ENCODE peak calls at places on chromosome 5, in nine cellular contexts. O is cardiac muscle cell; B is colonic mucosa; M is fibroblast of lung; A is uterus; J is CD8-positive, alpha-beta memory T cell; P is heart right ventricle; Y is psoas muscle; T is endothelial cell of umbilical vein. N is an unnamed sample.

GRCh38 chr5:151449836-151450235 is 2.4 kb downstream of the SLC36A1 start:
- DNase-seq in O (no peak), B (no peak), M (no peak), A (no peak), J (no peak), P (no peak), Y (no peak), T (no peak), N (no peak)

GRCh38 chr5:81717815-81718214 is 33.1 kb downstream of the SSBP2 start:
- DNase-seq in O (no peak), B (no peak), M (peak), A (no peak), J (no peak), P (no peak), Y (no peak), T (peak), N (peak)

GRCh38 chr5:20166496-20166895 is 178.5 kb upstream of the CDH18 start:
- DNase-seq in O (no peak), B (no peak), M (peak), A (no peak), J (no peak), P (no peak), Y (no peak), T (no peak), N (peak)

GRCh38 chr5:36950586-36951457 is 74.3 kb downstream of the NIPBL start:
- DNase-seq in O (no peak), B (no peak), M (peak), A (no peak), J (no peak), P (no peak), Y (no peak), T (no peak), N (peak)

GRCh38 chr5:33120671-33121070 is 320.1 kb upstream of the TARS1 start:
- DNase-seq in O (no peak), B (no peak), M (peak), A (no peak), J (no peak), P (no peak), Y (no peak), T (no peak), N (peak)

GRCh38 chr5:58958701-58959100 is 375.8 kb downstream of the RAB3C start:
- DNase-seq in O (no peak), B (no peak), M (no peak), A (no peak), J (no peak), P (no peak), Y (no peak), T (no peak), N (no peak)

GRCh38 chr5:109388407-109388806 is 21.4 kb downstream of the PJA2 start:
- DNase-seq in O (no peak), B (no peak), M (peak), A (no peak), J (no peak), P (no peak), Y (no peak), T (no peak), N (peak)

GRCh38 chr5:119250946-119251901 is 104.6 kb upstream of the TNFAIP8 start:
- DNase-seq in O (no peak), B (no peak), M (peak), A (no peak), J (no peak), P (no peak), Y (no peak), T (no peak), N (peak)

GRCh38 chr5:18744441-18744840 is 1110.2 kb downstream of the TAF11L14 start:
- DNase-seq in O (no peak), B (no peak), M (no peak), A (no peak), J (no peak), P (no peak), Y (no peak), T (no peak), N (no peak)

GRCh38 chr5:54004697-54005096 is 305.7 kb downstream of the ARL15 start:
- DNase-seq in O (no peak), B (no peak), M (no peak), A (no peak), J (no peak), P (no peak), Y (no peak), T (no peak), N (no peak)

GRCh38 chr5:136811551-136811950 is 446.2 kb upstream of the TRPC7 start:
- DNase-seq in O (no peak), B (no peak), M (peak), A (no peak), J (no peak), P (no peak), Y (peak), T (peak), N (peak)

GRCh38 chr5:130514984-130515690 is 610.9 kb downstream of the CHSY3 start:
- DNase-seq in O (no peak), B (no peak), M (peak), A (no peak), J (no peak), P (no peak), Y (no peak), T (peak), N (peak)

DNA sequence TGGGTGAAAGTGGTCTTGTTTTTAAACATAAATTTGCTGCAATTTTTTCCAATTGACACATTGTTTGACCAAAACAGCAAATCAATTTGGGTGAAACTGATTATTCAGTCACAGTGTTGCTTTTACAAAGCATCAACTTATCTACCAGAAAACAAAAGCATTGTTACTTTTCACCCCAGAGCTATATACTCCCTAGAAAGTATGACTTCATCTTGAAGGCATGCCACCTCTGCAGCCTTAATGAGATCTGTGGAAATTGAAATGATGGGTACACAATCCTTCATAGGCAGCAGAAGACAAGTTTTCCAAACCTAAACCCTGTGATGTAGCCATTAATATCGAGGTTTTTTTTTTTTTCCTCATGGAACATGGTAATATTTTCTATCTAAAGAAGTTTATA is 615.9 kb downstream of the CHSY3 start:
- DNase-seq in O (no peak), B (no peak), M (peak), A (no peak), J (no peak), P (no peak), Y (no peak), T (no peak), N (peak)
- H3K27ac ChIP-seq in O (no peak), B (no peak), M (no peak), A (no peak), J (no peak), P (no peak), Y (no peak), T (no peak), N (no peak)

DNA sequence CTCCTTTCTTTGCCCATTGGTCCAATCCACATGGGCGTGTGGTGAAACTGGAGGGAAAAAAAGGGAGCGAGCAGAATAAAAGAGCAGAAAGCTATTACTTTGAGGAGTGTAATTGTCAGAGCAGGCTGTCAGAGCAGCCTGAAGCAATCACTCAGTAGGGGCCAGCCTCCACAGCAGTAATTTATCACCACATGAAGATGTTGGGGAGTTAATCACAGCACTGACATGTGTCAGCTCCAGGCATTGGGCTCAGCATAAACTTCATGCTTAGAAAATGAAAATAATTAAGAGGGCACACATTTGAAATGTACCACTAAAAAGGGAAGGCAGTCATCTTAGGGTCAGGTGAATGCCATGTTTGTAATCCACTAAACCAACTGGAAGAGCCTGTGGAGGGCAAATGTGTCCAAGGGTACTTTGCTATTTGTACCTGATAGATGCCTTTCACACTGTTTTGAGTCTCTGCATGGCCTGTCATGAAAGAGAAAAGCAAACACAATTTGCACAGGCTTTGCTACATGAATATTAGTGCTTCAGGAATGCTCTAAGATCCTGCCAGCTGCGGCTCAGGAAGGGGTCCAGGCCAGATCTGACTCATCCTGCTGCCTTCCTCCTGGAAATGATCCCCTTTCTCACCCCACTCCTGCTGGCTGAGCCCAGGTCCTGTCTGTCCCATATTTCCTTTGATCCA is 2.9 kb upstream of the PTGER4 start:
- DNase-seq in O (no peak), B (peak), M (peak), A (peak), J (no peak), P (peak), Y (peak), T (peak), N (peak)
- H3K27ac ChIP-seq in O (no peak), B (no peak), M (peak), A (no peak), J (no peak), P (peak), Y (peak), T (peak), N (peak)

DNA sequence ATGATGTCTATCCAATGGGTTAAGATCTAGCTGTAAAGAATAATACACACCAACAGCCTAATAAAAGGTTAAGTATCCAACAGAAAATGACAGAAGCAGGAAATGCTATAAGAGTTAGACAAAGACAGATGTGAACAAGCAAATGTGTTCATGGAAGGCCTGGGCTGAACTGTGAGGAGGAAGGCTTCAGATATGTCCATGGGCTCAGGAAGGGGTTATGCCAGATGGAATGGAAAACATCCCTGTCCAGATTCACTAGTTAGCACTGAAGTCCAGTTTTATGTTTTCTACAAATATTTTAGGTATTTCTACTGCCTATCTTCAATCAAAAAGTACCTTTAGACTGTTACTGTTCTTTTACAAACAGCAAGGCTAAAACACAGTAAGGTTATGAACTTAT is 27.1 kb downstream of the ERAP1 start:
- DNase-seq in O (no peak), B (no peak), M (peak), A (no peak), J (no peak), P (no peak), Y (no peak), T (peak), N (no peak)
- H3K27ac ChIP-seq in O (no peak), B (no peak), M (peak), A (peak), J (no peak), P (peak), Y (peak), T (peak), N (peak)

GRCh38 chr5:141767671-141768070 is 85.6 kb upstream of the ARAP3 start:
- DNase-seq in O (no peak), B (no peak), M (no peak), A (no peak), J (no peak), P (no peak), Y (no peak), T (no peak), N (no peak)
- H3K27ac ChIP-seq in O (no peak), B (no peak), M (no peak), A (no peak), J (no peak), P (no peak), Y (no peak), T (no peak), N (no peak)

GRCh38 chr5:68187268-68188055 is 28.1 kb upstream of the PIK3R1 start:
- DNase-seq in O (peak), B (peak), M (peak), A (peak), J (no peak), P (peak), Y (peak), T (peak), N (peak)
- H3K27ac ChIP-seq in O (no peak), B (peak), M (no peak), A (peak), J (no peak), P (peak), Y (peak), T (no peak), N (no peak)

GRCh38 chr5:56405536-56405935 is 172.4 kb upstream of the ANKRD55 start:
- DNase-seq in O (no peak), B (no peak), M (no peak), A (no peak), J (no peak), P (no peak), Y (no peak), T (no peak), N (no peak)
- H3K27ac ChIP-seq in O (no peak), B (no peak), M (no peak), A (no peak), J (no peak), P (no peak), Y (no peak), T (no peak), N (no peak)

GRCh38 chr5:142391031-142391872 is 66.4 kb upstream of the SPRY4 start:
- DNase-seq in O (no peak), B (no peak), M (no peak), A (no peak), J (no peak), P (no peak), Y (no peak), T (no peak), N (no peak)
- H3K27ac ChIP-seq in O (no peak), B (no peak), M (no peak), A (no peak), J (no peak), P (peak), Y (no peak), T (no peak), N (no peak)